ENCODE peak calls at places on chromosomes 6 and 20, in eight cellular contexts. One of them, this sample, is unnamed.

GRCh38 chr20:24503352-24503931 is 34.0 kb downstream of the SYNDIG1 start:
- DNase-seq in fibroblast of pulmonary artery: peak; percentile 20
- DNase-seq in GM20000: no peak
- DNase-seq in vagina: peak; percentile 83
- DNase-seq in CMK: no peak
- DNase-seq in NCI-H82: no peak
- DNase-seq in stimulated activated CD4-positive, alpha-beta T cell treated with anti-CD3 and anti-CD28 coated beads, Interleukin-2, amount 100 ng/mL, for 4 hours: no peak
- DNase-seq in endothelial cell: no peak
- DNase-seq in this sample: no peak

GRCh38 chr6:142810952-142811514 is 133.9 kb downstream of the HIVEP2 start:
- DNase-seq in fibroblast of pulmonary artery: no peak
- DNase-seq in GM20000: no peak
- DNase-seq in vagina: no peak
- DNase-seq in CMK: no peak
- DNase-seq in NCI-H82: peak; percentile 42
- DNase-seq in stimulated activated CD4-positive, alpha-beta T cell treated with anti-CD3 and anti-CD28 coated beads, Interleukin-2, amount 100 ng/mL, for 4 hours: no peak
- DNase-seq in endothelial cell: no peak
- DNase-seq in this sample: no peak

GRCh38 chr6:85705220-85705619 is 62.5 kb upstream of the SYNCRIP start:
- DNase-seq in fibroblast of pulmonary artery: no peak
- DNase-seq in GM20000: no peak
- DNase-seq in vagina: no peak
- DNase-seq in CMK: no peak
- DNase-seq in NCI-H82: no peak
- DNase-seq in stimulated activated CD4-positive, alpha-beta T cell treated with anti-CD3 and anti-CD28 coated beads, Interleukin-2, amount 100 ng/mL, for 4 hours: no peak
- DNase-seq in endothelial cell: no peak
- DNase-seq in this sample: no peak

GRCh38 chr6:150043096-150043495 is 17.8 kb upstream of the RAET1L start:
- DNase-seq in fibroblast of pulmonary artery: no peak
- DNase-seq in GM20000: no peak
- DNase-seq in vagina: no peak
- DNase-seq in CMK: no peak
- DNase-seq in NCI-H82: no peak
- DNase-seq in stimulated activated CD4-positive, alpha-beta T cell treated with anti-CD3 and anti-CD28 coated beads, Interleukin-2, amount 100 ng/mL, for 4 hours: no peak
- DNase-seq in endothelial cell: no peak
- DNase-seq in this sample: no peak

GRCh38 chr6:89985744-89986493 is 91.7 kb downstream of the GJA10 start:
- DNase-seq in fibroblast of pulmonary artery: peak; percentile 75
- DNase-seq in GM20000: no peak
- DNase-seq in vagina: no peak
- DNase-seq in CMK: no peak
- DNase-seq in NCI-H82: peak; percentile 61
- DNase-seq in stimulated activated CD4-positive, alpha-beta T cell treated with anti-CD3 and anti-CD28 coated beads, Interleukin-2, amount 100 ng/mL, for 4 hours: no peak
- DNase-seq in endothelial cell: no peak
- DNase-seq in this sample: peak; percentile 27

GRCh38 chr6:11586574-11586973 is 49.0 kb downstream of the TMEM170B start:
- DNase-seq in fibroblast of pulmonary artery: peak; percentile 80
- DNase-seq in GM20000: no peak
- DNase-seq in vagina: no peak
- DNase-seq in CMK: no peak
- DNase-seq in NCI-H82: no peak
- DNase-seq in stimulated activated CD4-positive, alpha-beta T cell treated with anti-CD3 and anti-CD28 coated beads, Interleukin-2, amount 100 ng/mL, for 4 hours: no peak
- DNase-seq in endothelial cell: no peak
- DNase-seq in this sample: no peak

GRCh38 chr6:117232191-117232590 is 33.2 kb upstream of the VGLL2 start:
- DNase-seq in fibroblast of pulmonary artery: no peak
- DNase-seq in GM20000: no peak
- DNase-seq in vagina: no peak
- DNase-seq in CMK: no peak
- DNase-seq in NCI-H82: no peak
- DNase-seq in stimulated activated CD4-positive, alpha-beta T cell treated with anti-CD3 and anti-CD28 coated beads, Interleukin-2, amount 100 ng/mL, for 4 hours: no peak
- DNase-seq in endothelial cell: no peak
- DNase-seq in this sample: no peak

GRCh38 chr6:110878751-110879539 is 4.4 kb downstream of the AMD1 start:
- DNase-seq in fibroblast of pulmonary artery: peak; percentile 64
- DNase-seq in GM20000: peak; percentile 45
- DNase-seq in vagina: no peak
- DNase-seq in CMK: no peak
- DNase-seq in NCI-H82: peak; percentile 54
- DNase-seq in stimulated activated CD4-positive, alpha-beta T cell treated with anti-CD3 and anti-CD28 coated beads, Interleukin-2, amount 100 ng/mL, for 4 hours: no peak
- DNase-seq in endothelial cell: peak; percentile 26
- DNase-seq in this sample: peak; percentile 9

GRCh38 chr6:7100751-7101078 is 7.0 kb upstream of the RREB1 start:
- DNase-seq in fibroblast of pulmonary artery: no peak
- DNase-seq in GM20000: no peak
- DNase-seq in vagina: no peak
- DNase-seq in CMK: no peak
- DNase-seq in NCI-H82: no peak
- DNase-seq in stimulated activated CD4-positive, alpha-beta T cell treated with anti-CD3 and anti-CD28 coated beads, Interleukin-2, amount 100 ng/mL, for 4 hours: no peak
- DNase-seq in endothelial cell: no peak
- DNase-seq in this sample: no peak

GRCh38 chr6:43970913-43971775 is 156.1 kb downstream of the MRPL14 start:
- DNase-seq in fibroblast of pulmonary artery: no peak
- DNase-seq in GM20000: no peak
- DNase-seq in vagina: no peak
- DNase-seq in CMK: no peak
- DNase-seq in NCI-H82: no peak
- DNase-seq in stimulated activated CD4-positive, alpha-beta T cell treated with anti-CD3 and anti-CD28 coated beads, Interleukin-2, amount 100 ng/mL, for 4 hours: no peak
- DNase-seq in endothelial cell: no peak
- DNase-seq in this sample: no peak

GRCh38 chr6:69090132-69090531 is 455.1 kb downstream of the ADGRB3 start:
- DNase-seq in fibroblast of pulmonary artery: peak; percentile 89
- DNase-seq in GM20000: no peak
- DNase-seq in vagina: no peak
- DNase-seq in CMK: no peak
- DNase-seq in NCI-H82: no peak
- DNase-seq in stimulated activated CD4-positive, alpha-beta T cell treated with anti-CD3 and anti-CD28 coated beads, Interleukin-2, amount 100 ng/mL, for 4 hours: no peak
- DNase-seq in endothelial cell: no peak
- DNase-seq in this sample: no peak

GRCh38 chr6:169224185-169224695 is 29.4 kb downstream of the THBS2 start:
- DNase-seq in fibroblast of pulmonary artery: peak; percentile 95
- DNase-seq in GM20000: no peak
- DNase-seq in vagina: peak; percentile 90
- DNase-seq in CMK: no peak
- DNase-seq in NCI-H82: no peak
- DNase-seq in stimulated activated CD4-positive, alpha-beta T cell treated with anti-CD3 and anti-CD28 coated beads, Interleukin-2, amount 100 ng/mL, for 4 hours: no peak
- DNase-seq in endothelial cell: no peak
- DNase-seq in this sample: no peak

GRCh38 chr6:21666788-21667681 is 73.5 kb downstream of the SOX4 start:
- DNase-seq in fibroblast of pulmonary artery: peak; percentile 11
- DNase-seq in GM20000: peak; percentile 9
- DNase-seq in vagina: no peak
- DNase-seq in CMK: no peak
- DNase-seq in NCI-H82: no peak
- DNase-seq in stimulated activated CD4-positive, alpha-beta T cell treated with anti-CD3 and anti-CD28 coated beads, Interleukin-2, amount 100 ng/mL, for 4 hours: no peak
- DNase-seq in endothelial cell: peak; percentile 35
- DNase-seq in this sample: no peak

GRCh38 chr6:71336901-71337300 is 48.3 kb downstream of the OGFRL1 start:
- DNase-seq in fibroblast of pulmonary artery: no peak
- DNase-seq in GM20000: no peak
- DNase-seq in vagina: no peak
- DNase-seq in CMK: no peak
- DNase-seq in NCI-H82: no peak
- DNase-seq in stimulated activated CD4-positive, alpha-beta T cell treated with anti-CD3 and anti-CD28 coated beads, Interleukin-2, amount 100 ng/mL, for 4 hours: no peak
- DNase-seq in endothelial cell: no peak
- DNase-seq in this sample: no peak

GRCh38 chr6:111663232-111663631 is 57.6 kb upstream of the TRAF3IP2 start:
- DNase-seq in fibroblast of pulmonary artery: no peak
- DNase-seq in GM20000: no peak
- DNase-seq in vagina: no peak
- DNase-seq in CMK: no peak
- DNase-seq in NCI-H82: peak; percentile 51
- DNase-seq in stimulated activated CD4-positive, alpha-beta T cell treated with anti-CD3 and anti-CD28 coated beads, Interleukin-2, amount 100 ng/mL, for 4 hours: no peak
- DNase-seq in endothelial cell: peak; percentile 18
- DNase-seq in this sample: peak; percentile 36

GRCh38 chr6:44062771-44063560 is 64.3 kb downstream of the MRPL14 start:
- DNase-seq in fibroblast of pulmonary artery: peak; percentile 49
- DNase-seq in GM20000: no peak
- DNase-seq in vagina: no peak
- DNase-seq in CMK: no peak
- DNase-seq in NCI-H82: no peak
- DNase-seq in stimulated activated CD4-positive, alpha-beta T cell treated with anti-CD3 and anti-CD28 coated beads, Interleukin-2, amount 100 ng/mL, for 4 hours: no peak
- DNase-seq in endothelial cell: peak; percentile 46
- DNase-seq in this sample: no peak

GRCh38 chr20:24818056-24818455 is 131.0 kb upstream of the CST7 start:
- DNase-seq in fibroblast of pulmonary artery: no peak
- DNase-seq in GM20000: no peak
- DNase-seq in vagina: no peak
- DNase-seq in CMK: no peak
- DNase-seq in NCI-H82: no peak
- DNase-seq in stimulated activated CD4-positive, alpha-beta T cell treated with anti-CD3 and anti-CD28 coated beads, Interleukin-2, amount 100 ng/mL, for 4 hours: no peak
- DNase-seq in endothelial cell: no peak
- DNase-seq in this sample: no peak

GRCh38 chr6:89118931-89119330 is 1.1 kb upstream of the SRSF12 start:
- DNase-seq in fibroblast of pulmonary artery: no peak
- DNase-seq in GM20000: no peak
- DNase-seq in vagina: no peak
- DNase-seq in CMK: no peak
- DNase-seq in NCI-H82: no peak
- DNase-seq in stimulated activated CD4-positive, alpha-beta T cell treated with anti-CD3 and anti-CD28 coated beads, Interleukin-2, amount 100 ng/mL, for 4 hours: no peak
- DNase-seq in endothelial cell: no peak
- DNase-seq in this sample: no peak

GRCh38 chr20:55782861-55783260 is 222.5 kb downstream of the CBLN4 start:
- DNase-seq in fibroblast of pulmonary artery: no peak
- DNase-seq in GM20000: no peak
- DNase-seq in vagina: no peak
- DNase-seq in CMK: no peak
- DNase-seq in NCI-H82: peak; percentile 59
- DNase-seq in stimulated activated CD4-positive, alpha-beta T cell treated with anti-CD3 and anti-CD28 coated beads, Interleukin-2, amount 100 ng/mL, for 4 hours: no peak
- DNase-seq in endothelial cell: no peak
- DNase-seq in this sample: no peak